ENCODE peak calls at places on chromosomes 13 and 19, in ten cellular contexts. O is CD8-positive, alpha-beta T cell; Q is epithelial cell of esophagus; D is body of pancreas; L is cardiac fibroblast; T is fibroblast of mammary gland; M is CD8-positive, alpha-beta memory T cell; F is heart right ventricle; H is right cardiac atrium; C is tibial artery. A is an unnamed sample.

GRCh38 chr13:44514278-44514677 is 61.9 kb downstream of the TSC22D1 start:
- DNase-seq in O (no peak), Q (no peak), H (no peak), T (no peak), C (no peak), L (no peak), F (no peak), M (no peak), D (no peak), A (no peak)

GRCh38 chr13:90477194-90477593 is 870.3 kb upstream of the MIR17HG start:
- DNase-seq in O (no peak), T (no peak), Q (no peak), H (no peak), F (no peak), L (no peak), D (no peak), C (no peak), M (no peak), A (no peak)

GRCh38 chr19:20926796-20927195 is 3.7 kb downstream of the ZNF85 start:
- DNase-seq in M (no peak), D (no peak), O (no peak), F (no peak), H (no peak), T (peak; percentile 19), L (peak; percentile 3), C (no peak), Q (no peak), A (no peak)

GRCh38 chr13:110012102-110012739 is 225.8 kb upstream of the IRS2 start:
- DNase-seq in C (no peak), H (no peak), O (no peak), D (no peak), F (no peak), T (peak; percentile 98), M (no peak), L (peak; percentile 96), Q (peak; percentile 85), A (peak; percentile 97)

GRCh38 chr13:48156466-48156865 is 61.6 kb upstream of the MED4 start:
- DNase-seq in Q (peak; percentile 79), T (no peak), F (no peak), C (no peak), O (peak; percentile 77), H (peak; percentile 68), D (no peak), L (no peak), M (peak; percentile 83), A (no peak)

GRCh38 chr13:111372651-111373425 is 52.4 kb downstream of the TEX29 start:
- DNase-seq in C (no peak), L (no peak), D (no peak), M (no peak), H (no peak), O (no peak), F (no peak), T (no peak), Q (no peak), A (no peak)

GRCh38 chr19:34667349-34668076 is 9.4 kb downstream of the SCGB2B2 start:
- DNase-seq in F (no peak), L (peak; percentile 31), D (peak; percentile 32), C (no peak), M (peak; percentile 31), Q (no peak), O (no peak), T (peak; percentile 15), H (peak; percentile 50), A (peak; percentile 4)

GRCh38 chr13:68908879-68909278 is 1198.7 kb upstream of the ATXN8OS start:
- DNase-seq in C (no peak), Q (no peak), D (no peak), T (no peak), H (no peak), M (no peak), L (no peak), O (no peak), F (no peak), A (no peak)

GRCh38 chr19:18610556-18611326 is 1.9 kb upstream of the TMEM59L start:
- DNase-seq in T (no peak), C (no peak), O (no peak), Q (no peak), D (no peak), M (no peak), F (no peak), H (no peak), L (no peak), A (no peak)

GRCh38 chr19:41691268-41691970 is 3.3 kb upstream of the CEACAM7 start:
- DNase-seq in T (peak; percentile 7), Q (peak; percentile 21), C (no peak), L (peak; percentile 18), O (no peak), D (peak; percentile 41), F (no peak), H (no peak), M (peak; percentile 19), A (peak; percentile 24)

GRCh38 chr13:40564342-40564997 is 102.0 kb downstream of the FOXO1 start:
- DNase-seq in O (no peak), H (no peak), F (no peak), Q (no peak), M (no peak), L (no peak), D (no peak), T (no peak), C (no peak), A (no peak)

GRCh38 chr19:5851302-5851701 is at the start of gene FUT3:
- DNase-seq in F (no peak), Q (peak; percentile 86), T (no peak), D (peak; percentile 55), M (no peak), H (no peak), L (no peak), C (no peak), O (no peak), A (no peak)

GRCh38 chr19:50489461-50490011 is 12.9 kb upstream of the GARIN5A start:
- DNase-seq in T (no peak), M (no peak), Q (no peak), F (no peak), C (no peak), H (peak; percentile 41), L (no peak), O (no peak), D (no peak), A (no peak)

GRCh38 chr13:21657538-21657937 is 13.3 kb upstream of the FGF9 start:
- DNase-seq in D (no peak), Q (peak; percentile 96), F (no peak), O (no peak), L (peak; percentile 62), T (peak; percentile 76), H (no peak), M (no peak), C (no peak), A (peak; percentile 36)

GRCh38 chr13:109743706-109744453 is 42.5 kb downstream of the IRS2 start:
- DNase-seq in F (no peak), C (no peak), Q (peak; percentile 96), D (no peak), M (no peak), O (peak; percentile 7), T (peak; percentile 63), H (no peak), L (peak; percentile 71), A (peak; percentile 73)

GRCh38 chr13:39044536-39044935 is 6.3 kb downstream of the NHLRC3 start:
- DNase-seq in H (no peak), T (no peak), F (no peak), L (no peak), M (no peak), O (no peak), D (no peak), Q (no peak), C (no peak), A (no peak)
- H3K4me3 ChIP-seq in H (no peak overlapping the region), T (no peak overlapping the region), F (no peak overlapping the region), L (no peak overlapping the region), M (no peak overlapping the region), O (no peak overlapping the region), D (no peak overlapping the region), Q (no peak overlapping the region), C (no peak overlapping the region), A (no peak overlapping the region)

DNA sequence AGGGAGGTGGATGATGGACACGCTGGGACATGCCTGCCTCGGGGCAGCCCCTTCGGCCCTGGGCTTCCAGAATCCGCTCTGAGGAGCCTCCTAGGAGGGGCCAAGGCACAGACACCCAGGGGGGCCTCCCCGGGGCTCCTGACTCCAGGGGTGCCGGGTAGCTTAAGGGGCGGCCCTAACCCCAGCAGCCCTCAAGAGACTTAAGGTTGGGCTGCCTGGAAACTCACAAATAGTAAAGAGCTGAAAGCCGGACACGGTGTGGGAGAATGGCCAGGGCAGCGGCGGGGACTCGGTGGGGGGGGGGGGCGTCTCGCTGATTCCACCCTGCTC is 7.7 kb downstream of the ARID3A start:
- DNase-seq in D (no peak), O (no peak), T (no peak), L (no peak), C (no peak), M (no peak), Q (no peak), H (no peak), F (no peak), A (no peak)
- H3K4me3 ChIP-seq in D (no peak overlapping the region), O (no peak overlapping the region), T (peak overlapping the region; percentile 16), L (peak overlapping the region; percentile 18), C (no peak overlapping the region), M (no peak overlapping the region), Q (no peak overlapping the region), H (no peak overlapping the region), F (peak overlapping the region; percentile 26), A (peak overlapping the region; percentile 28)

GRCh38 chr19:40150170-40150569 is 41.1 kb upstream of the MAP3K10 start:
- DNase-seq in M (no peak), C (peak; percentile 23), T (peak; percentile 76), F (no peak), L (peak; percentile 67), Q (no peak), O (no peak), D (no peak), H (no peak), A (peak; percentile 50)

GRCh38 chr19:40144947-40145748 is 46.1 kb upstream of the MAP3K10 start:
- DNase-seq in M (no peak), D (no peak), F (no peak), T (no peak), C (no peak), Q (no peak), H (no peak), L (no peak), O (no peak), A (no peak)

GRCh38 chr19:40144151-40144550 is 47.1 kb upstream of the MAP3K10 start:
- DNase-seq in T (no peak), F (no peak), D (no peak), C (no peak), O (no peak), Q (no peak), M (peak; percentile 75), H (no peak), L (no peak), A (no peak)

GRCh38 chr19:40147338-40147692 is 43.9 kb upstream of the MAP3K10 start:
- DNase-seq in Q (no peak), L (no peak), M (no peak), H (no peak), C (no peak), T (no peak), F (no peak), D (no peak), O (no peak), A (no peak)

GRCh38 chr19:40147693-40148347 is 43.4 kb upstream of the MAP3K10 start:
- DNase-seq in T (peak; percentile 80), L (peak; percentile 79), Q (peak; percentile 82), D (no peak), M (no peak), O (no peak), H (no peak), C (peak; percentile 57), F (no peak), A (peak; percentile 78)
- H3K4me3 ChIP-seq in T (peak overlapping the region; percentile 61), L (peak overlapping the region; percentile 10), Q (no peak overlapping the region), D (no peak overlapping the region), M (no peak overlapping the region), O (no peak overlapping the region), H (no peak overlapping the region), C (no peak overlapping the region), F (no peak overlapping the region), A (peak overlapping the region; percentile 24)

GRCh38 chr13:24746618-24747247 is 17.2 kb upstream of the RNF17 start:
- DNase-seq in Q (peak; percentile 19), F (no peak), H (no peak), L (peak; percentile 19), M (no peak), O (no peak), T (no peak), C (no peak), D (no peak), A (no peak)
- H3K4me3 ChIP-seq in Q (peak overlapping the region; percentile 42), F (peak overlapping the region; percentile 44), H (peak overlapping the region; percentile 13), L (no peak overlapping the region), M (no peak overlapping the region), O (no peak overlapping the region), T (no peak overlapping the region), C (peak overlapping the region; percentile 26), D (no peak overlapping the region), A (no peak overlapping the region)

A was measured in foreskin fibroblast.